ENCODE peak calls at places on chromosomes 11 and 22, in ten cellular contexts. Y is GM19239; R is stimulated activated CD4-positive, alpha-beta T cell treated with anti-CD3 and anti-CD28 coated beads, TNF-alpha, amount 100 ng/mL, for 48 hours; X is cardiac fibroblast; W is activated B cell treated with CpG ODN at 0.5 μM for 24 hours; I is GOT3; U is mammary epithelial cell; P is Ammon's horn; O is mesendoderm; Z is RCC 7860. M is an unnamed sample.

GRCh38 chr11:58787903-58788302 is 56.2 kb upstream of the GLYAT start:
- DNase-seq in O (no peak), W (no peak), Y (no peak), R (no peak), I (no peak), X (peak), U (peak), Z (peak), P (no peak), M (no peak)

GRCh38 chr22:23245045-23245798 is 64.9 kb downstream of the BCR start:
- DNase-seq in I (no peak), X (peak), P (no peak), W (no peak), Y (no peak), R (no peak), U (peak), Z (peak), O (no peak), M (no peak)

GRCh38 chr22:46625113-46625842 is 5.1 kb downstream of the GRAMD4 start:
- DNase-seq in X (no peak), O (no peak), Y (no peak), Z (no peak), R (no peak), W (no peak), U (no peak), I (no peak), P (no peak), M (no peak)

GRCh38 chr11:71940561-71941219 is 11.8 kb downstream of the RNF121 start:
- DNase-seq in P (no peak), I (no peak), O (peak), Y (no peak), U (no peak), Z (no peak), R (no peak), W (no peak), X (no peak), M (no peak)

GRCh38 chr11:126160345-126161145 is 50.9 kb downstream of the RPUSD4 start:
- DNase-seq in Y (no peak), U (no peak), R (no peak), W (no peak), I (no peak), O (no peak), P (no peak), X (no peak), Z (no peak), M (no peak)

GRCh38 chr11:11313426-11313825 is 39.6 kb downstream of the CSNK2A3 start:
- DNase-seq in P (no peak), U (peak), X (peak), R (no peak), Z (peak), I (no peak), W (no peak), Y (no peak), O (no peak), M (no peak)

GRCh38 chr11:84906995-84907394 is 720.1 kb downstream of the DLG2 start:
- DNase-seq in X (peak), I (no peak), W (no peak), P (no peak), R (no peak), Z (no peak), U (peak), Y (no peak), O (no peak), M (no peak)

GRCh38 chr22:42329504-42329903 is 59.1 kb upstream of the TCF20 start:
- DNase-seq in U (no peak), I (no peak), O (no peak), P (no peak), X (no peak), W (no peak), R (no peak), Z (no peak), Y (no peak), M (no peak)

GRCh38 chr11:86781546-86781945 is 18.8 kb upstream of the PRSS23 start:
- DNase-seq in W (no peak), P (no peak), Y (no peak), Z (no peak), O (peak), X (no peak), I (no peak), R (no peak), U (no peak), M (no peak)

GRCh38 chr11:129251067-129251466 is 58.9 kb upstream of the ARHGAP32 start:
- DNase-seq in I (no peak), R (no peak), O (no peak), W (no peak), P (no peak), X (peak), Z (no peak), Y (no peak), U (no peak), M (no peak)

GRCh38 chr11:121672630-121673487 is 220.1 kb upstream of the SORL1-AS1 start:
- DNase-seq in X (peak), Y (no peak), R (no peak), P (no peak), I (no peak), O (no peak), U (no peak), Z (no peak), W (no peak), M (no peak)

GRCh38 chr22:34414467-34415440 is 494.5 kb upstream of the LARGE1 start:
- DNase-seq in P (peak), R (peak), O (peak), X (peak), W (no peak), Y (peak), Z (peak), I (no peak), U (peak), M (peak)

GRCh38 chr22:50529416-50530279 is at the start of gene TYMP:
- DNase-seq in P (no peak), Z (no peak), Y (no peak), U (no peak), O (no peak), I (no peak), X (no peak), W (peak), R (no peak), M (peak)

GRCh38 chr11:8099291-8099899 is 18.4 kb downstream of the TUB start:
- DNase-seq in P (peak), Y (no peak), X (peak), U (peak), O (peak), R (peak), I (no peak), Z (peak), W (peak), M (no peak)

GRCh38 chr22:33018232-33018864 is 39.8 kb downstream of the SYN3 start:
- DNase-seq in X (peak), R (no peak), W (peak), I (peak), U (no peak), Y (peak), O (peak), Z (peak), P (peak), M (no peak)

GRCh38 chr11:2587132-2587930 is 112.5 kb downstream of the KCNQ1OT1 start:
- DNase-seq in R (no peak), P (peak), X (no peak), U (no peak), O (no peak), W (no peak), Z (no peak), I (no peak), Y (peak), M (peak)

GRCh38 chr11:73463359-73463758 is 87.2 kb downstream of the RELT start:
- DNase-seq in R (no peak), X (peak), Y (no peak), Z (peak), O (no peak), U (peak), W (no peak), I (no peak), P (no peak), M (no peak)

GRCh38 chr11:125055107-125055715 is 7.9 kb upstream of the SLC37A2 start:
- DNase-seq in Z (no peak), I (no peak), X (no peak), W (no peak), Y (no peak), O (peak), R (no peak), U (peak), P (no peak), M (no peak)

GRCh38 chr11:114354076-114354475 is 46.2 kb downstream of the C11orf71 start:
- DNase-seq in X (peak), I (peak), O (peak), Z (peak), P (no peak), Y (no peak), W (no peak), R (no peak), U (peak), M (no peak)

GRCh38 chr11:59557940-59558643 is 46.8 kb downstream of the OR4D9 start:
- DNase-seq in R (no peak), W (no peak), X (no peak), Z (no peak), O (peak), U (no peak), I (no peak), Y (no peak), P (no peak), M (no peak)

GRCh38 chr22:44522526-44523170 is 24.6 kb upstream of the RTL6 start:
- DNase-seq in I (no peak), R (no peak), Y (no peak), O (no peak), P (no peak), U (no peak), X (no peak), Z (no peak), W (no peak), M (peak)

GRCh38 chr22:44448271-44448780 is 49.7 kb downstream of the RTL6 start:
- DNase-seq in Y (no peak), R (no peak), U (peak), Z (peak), X (peak), P (peak), W (no peak), O (no peak), I (peak), M (peak)

GRCh38 chr11:86553322-86553721 is 119.1 kb downstream of the ME3 start:
- DNase-seq in U (no peak), Y (no peak), Z (no peak), X (no peak), W (no peak), P (no peak), I (no peak), R (no peak), O (no peak), M (no peak)

GRCh38 chr11:2272241-2272945 is 2.0 kb upstream of the ASCL2 start:
- DNase-seq in P (peak), X (no peak), I (no peak), W (no peak), Z (no peak), O (no peak), R (no peak), U (no peak), Y (no peak), M (no peak)